ENCODE peak calls at places on chromosome 6, in four cellular contexts. One of them, this sample, is unnamed.

GRCh38 chr6:20700375-20700774 is 166.1 kb downstream of the CDKAL1 start:
- DNase-seq in GM13976: no peak
- DNase-seq in A549: no peak
- DNase-seq in hippocampal formation: no peak
- DNase-seq in this sample: no peak

GRCh38 chr6:98787401-98787800 is 47.0 kb upstream of the POU3F2 start:
- DNase-seq in GM13976: no peak
- DNase-seq in A549: no peak
- DNase-seq in hippocampal formation: no peak
- DNase-seq in this sample: no peak

GRCh38 chr6:142258757-142259156 is 43.0 kb upstream of the ADGRG6 start:
- DNase-seq in GM13976: no peak
- DNase-seq in A549: no peak
- DNase-seq in hippocampal formation: no peak
- DNase-seq in this sample: no peak

GRCh38 chr6:55916188-55916587 is 40.8 kb upstream of the BMP5 start:
- DNase-seq in GM13976: no peak
- DNase-seq in A549: no peak
- DNase-seq in hippocampal formation: no peak
- DNase-seq in this sample: no peak

GRCh38 chr6:137970368-137970767 is 103.3 kb downstream of the TNFAIP3 start:
- DNase-seq in GM13976: peak; percentile 28
- DNase-seq in A549: no peak
- DNase-seq in hippocampal formation: no peak
- DNase-seq in this sample: peak; percentile 28

GRCh38 chr6:131124341-131125071 is 10.8 kb upstream of the AKAP7 start:
- DNase-seq in GM13976: no peak
- DNase-seq in A549: no peak
- DNase-seq in hippocampal formation: no peak
- DNase-seq in this sample: no peak

GRCh38 chr6:73203098-73203497 is 22.2 kb downstream of the KHDC1L start:
- DNase-seq in GM13976: no peak
- DNase-seq in A549: no peak
- DNase-seq in hippocampal formation: no peak
- DNase-seq in this sample: no peak

GRCh38 chr6:66423047-66423446 is 716.0 kb upstream of the EYS start:
- DNase-seq in GM13976: no peak
- DNase-seq in A549: no peak
- DNase-seq in hippocampal formation: no peak
- DNase-seq in this sample: no peak

GRCh38 chr6:39073471-39074355 is 25.1 kb downstream of the GLP1R start:
- DNase-seq in GM13976: no peak
- DNase-seq in A549: no peak
- DNase-seq in hippocampal formation: no peak
- DNase-seq in this sample: no peak

GRCh38 chr6:150418825-150419594 is 50.2 kb downstream of the IYD start:
- DNase-seq in GM13976: peak; percentile 64
- DNase-seq in A549: peak; percentile 62
- DNase-seq in hippocampal formation: peak; percentile 48
- DNase-seq in this sample: peak; percentile 56

GRCh38 chr6:155352812-155353211 is 38.5 kb upstream of the TFB1M start:
- DNase-seq in GM13976: no peak
- DNase-seq in A549: no peak
- DNase-seq in hippocampal formation: no peak
- DNase-seq in this sample: no peak

GRCh38 chr6:126170433-126170832 is 169.5 kb upstream of the CENPW start:
- DNase-seq in GM13976: no peak
- DNase-seq in A549: no peak
- DNase-seq in hippocampal formation: no peak
- DNase-seq in this sample: no peak

GRCh38 chr6:14925627-14926026 is 320.2 kb upstream of the JARID2 start:
- DNase-seq in GM13976: no peak
- DNase-seq in A549: no peak
- DNase-seq in hippocampal formation: no peak
- DNase-seq in this sample: no peak

GRCh38 chr6:148401581-148401980 is 58.9 kb downstream of the SASH1 start:
- DNase-seq in GM13976: no peak
- DNase-seq in A549: no peak
- DNase-seq in hippocampal formation: no peak
- DNase-seq in this sample: no peak

GRCh38 chr6:8739454-8739853 is 304.1 kb upstream of the SLC35B3 start:
- DNase-seq in GM13976: no peak
- DNase-seq in A549: no peak
- DNase-seq in hippocampal formation: no peak
- DNase-seq in this sample: no peak

GRCh38 chr6:160933256-160933655 is 58.3 kb upstream of the MAP3K4 start:
- DNase-seq in GM13976: no peak
- DNase-seq in A549: no peak
- DNase-seq in hippocampal formation: no peak
- DNase-seq in this sample: no peak

GRCh38 chr6:161257778-161258457 is 15.9 kb downstream of the AGPAT4 start:
- DNase-seq in GM13976: no peak
- DNase-seq in A549: peak; percentile 31
- DNase-seq in hippocampal formation: no peak
- DNase-seq in this sample: no peak

GRCh38 chr6:81895511-81896185 is 143.2 kb upstream of the TENT5A start:
- DNase-seq in GM13976: no peak
- DNase-seq in A549: no peak
- DNase-seq in hippocampal formation: no peak
- DNase-seq in this sample: no peak

GRCh38 chr6:118596774-118597332 is 48.8 kb downstream of the PLN start:
- DNase-seq in GM13976: no peak
- DNase-seq in A549: no peak
- DNase-seq in hippocampal formation: no peak
- DNase-seq in this sample: no peak

GRCh38 chr6:106866875-106867658 is 107.5 kb downstream of the CD24 start:
- DNase-seq in GM13976: no peak
- DNase-seq in A549: no peak
- DNase-seq in hippocampal formation: no peak
- DNase-seq in this sample: no peak